ENCODE peak calls at places on chromosomes 7 and 10, in six cellular contexts. One of them, this sample, is unnamed.

GRCh38 chr10:33484787-33485186 is 150.3 kb upstream of the NRP1 start:
- DNase-seq in IMR-90: peak
- DNase-seq in H1: no peak
- DNase-seq in H9: no peak
- DNase-seq in mesenchymal stem cell: peak
- DNase-seq in neuronal stem cell: no peak
- DNase-seq in this sample: peak

GRCh38 chr7:16745645-16746044 is 7.9 kb upstream of the TSPAN13 start:
- DNase-seq in mesenchymal stem cell: no peak
- DNase-seq in H9: no peak
- DNase-seq in H1: no peak
- DNase-seq in IMR-90: no peak
- DNase-seq in neuronal stem cell: no peak
- DNase-seq in this sample: no peak

GRCh38 chr7:140061607-140061930 is 1.2 kb downstream of the PARP12 start:
- DNase-seq in H9: no peak
- DNase-seq in mesenchymal stem cell: peak
- DNase-seq in neuronal stem cell: no peak
- DNase-seq in H1: no peak
- DNase-seq in IMR-90: no peak
- DNase-seq in this sample: no peak

GRCh38 chr10:81873932-81874816 is 820 bp upstream of the NRG3 start:
- DNase-seq in H1: no peak
- DNase-seq in mesenchymal stem cell: peak
- DNase-seq in H9: peak
- DNase-seq in IMR-90: no peak
- DNase-seq in neuronal stem cell: peak
- DNase-seq in this sample: peak

GRCh38 chr10:28788767-28789166 is 111.4 kb downstream of the BAMBI start:
- DNase-seq in IMR-90: no peak
- DNase-seq in H9: no peak
- DNase-seq in neuronal stem cell: no peak
- DNase-seq in H1: no peak
- DNase-seq in mesenchymal stem cell: no peak
- DNase-seq in this sample: no peak

GRCh38 chr10:3987142-3987974 is 202.3 kb upstream of the KLF6 start:
- DNase-seq in neuronal stem cell: no peak
- DNase-seq in H1: no peak
- DNase-seq in IMR-90: peak
- DNase-seq in H9: no peak
- DNase-seq in mesenchymal stem cell: peak
- DNase-seq in this sample: no peak

GRCh38 chr10:105681051-105681450 is 1040.0 kb downstream of the SORCS3 start:
- DNase-seq in mesenchymal stem cell: no peak
- DNase-seq in H1: no peak
- DNase-seq in IMR-90: no peak
- DNase-seq in H9: no peak
- DNase-seq in neuronal stem cell: no peak
- DNase-seq in this sample: no peak

GRCh38 chr10:110430369-110431273 is 67.1 kb upstream of the DUSP5 start:
- DNase-seq in IMR-90: no peak
- DNase-seq in H1: no peak
- DNase-seq in H9: no peak
- DNase-seq in mesenchymal stem cell: no peak
- DNase-seq in neuronal stem cell: no peak
- DNase-seq in this sample: no peak

GRCh38 chr10:18195060-18195799 is 55.0 kb downstream of the CACNB2 start:
- DNase-seq in mesenchymal stem cell: peak
- DNase-seq in neuronal stem cell: no peak
- DNase-seq in H1: no peak
- DNase-seq in H9: no peak
- DNase-seq in IMR-90: peak
- DNase-seq in this sample: no peak

GRCh38 chr7:108561047-108561619 is 8.4 kb downstream of the THAP5 start:
- DNase-seq in H9: no peak
- DNase-seq in mesenchymal stem cell: peak
- DNase-seq in H1: no peak
- DNase-seq in IMR-90: peak
- DNase-seq in neuronal stem cell: no peak
- DNase-seq in this sample: no peak

GRCh38 chr7:66374141-66374540 is 169.0 kb downstream of the TPST1 start:
- DNase-seq in H1: no peak
- DNase-seq in neuronal stem cell: no peak
- DNase-seq in mesenchymal stem cell: no peak
- DNase-seq in IMR-90: peak
- DNase-seq in H9: no peak
- DNase-seq in this sample: no peak

GRCh38 chr10:15759265-15759664 is 39.5 kb upstream of the ITGA8 start:
- DNase-seq in mesenchymal stem cell: no peak
- DNase-seq in IMR-90: no peak
- DNase-seq in neuronal stem cell: no peak
- DNase-seq in H1: no peak
- DNase-seq in H9: no peak
- DNase-seq in this sample: no peak

GRCh38 chr7:130650616-130651015 is 17.9 kb downstream of the COPG2 start:
- DNase-seq in IMR-90: no peak
- DNase-seq in H9: no peak
- DNase-seq in mesenchymal stem cell: peak
- DNase-seq in H1: no peak
- DNase-seq in neuronal stem cell: no peak
- DNase-seq in this sample: no peak

GRCh38 chr7:135793841-135794240 is 45.2 kb upstream of the FAM180A start:
- DNase-seq in neuronal stem cell: no peak
- DNase-seq in IMR-90: no peak
- DNase-seq in H1: no peak
- DNase-seq in H9: no peak
- DNase-seq in mesenchymal stem cell: no peak
- DNase-seq in this sample: no peak
- H2BK120ac ChIP-seq in neuronal stem cell: no peak
- H2BK120ac ChIP-seq in IMR-90: no peak
- H2BK120ac ChIP-seq in H1: no peak
- H2BK120ac ChIP-seq in H9: no peak
- H2BK120ac ChIP-seq in mesenchymal stem cell: no peak
- H2BK120ac ChIP-seq in this sample: no peak

DNA sequence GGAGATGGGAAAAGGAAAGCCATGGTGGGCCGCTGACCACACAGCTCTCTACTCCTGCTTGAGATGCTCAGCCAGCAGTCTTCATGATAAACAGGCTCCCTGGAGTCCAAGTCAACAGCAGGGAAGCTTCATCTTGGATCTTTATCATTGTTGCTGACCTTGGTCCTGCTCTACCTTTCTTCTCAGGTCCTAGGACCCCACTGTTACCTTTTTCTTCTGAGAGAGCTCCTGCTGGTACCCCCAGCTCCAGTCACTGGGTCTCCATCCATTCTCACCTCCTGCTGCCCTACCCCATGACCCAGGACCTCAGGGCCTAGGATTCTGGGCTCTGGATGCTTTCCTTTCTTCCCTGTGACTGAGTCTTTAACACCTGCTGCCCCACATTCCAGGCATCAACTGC is 5.2 kb upstream of the CRTAC1 start:
- DNase-seq in neuronal stem cell: no peak
- DNase-seq in mesenchymal stem cell: no peak
- DNase-seq in H1: no peak
- DNase-seq in H9: no peak
- DNase-seq in IMR-90: no peak
- DNase-seq in this sample: no peak
- H2BK15ac ChIP-seq in neuronal stem cell: no peak
- H2BK15ac ChIP-seq in mesenchymal stem cell: no peak
- H2BK15ac ChIP-seq in H1: no peak
- H2BK15ac ChIP-seq in H9: no peak
- H2BK15ac ChIP-seq in IMR-90: no peak
- H2BK15ac ChIP-seq in this sample: no peak

GRCh38 chr10:112446855-112447691 is at the start of the genes VTI1A and ZDHHC6:
- DNase-seq in H9: peak
- DNase-seq in IMR-90: peak
- DNase-seq in H1: peak
- DNase-seq in neuronal stem cell: peak
- DNase-seq in mesenchymal stem cell: peak
- DNase-seq in this sample: peak
- H2BK120ac ChIP-seq in H9: no peak
- H2BK120ac ChIP-seq in IMR-90: peak
- H2BK120ac ChIP-seq in H1: peak
- H2BK120ac ChIP-seq in neuronal stem cell: no peak
- H2BK120ac ChIP-seq in mesenchymal stem cell: peak
- H2BK120ac ChIP-seq in this sample: no peak

DNA sequence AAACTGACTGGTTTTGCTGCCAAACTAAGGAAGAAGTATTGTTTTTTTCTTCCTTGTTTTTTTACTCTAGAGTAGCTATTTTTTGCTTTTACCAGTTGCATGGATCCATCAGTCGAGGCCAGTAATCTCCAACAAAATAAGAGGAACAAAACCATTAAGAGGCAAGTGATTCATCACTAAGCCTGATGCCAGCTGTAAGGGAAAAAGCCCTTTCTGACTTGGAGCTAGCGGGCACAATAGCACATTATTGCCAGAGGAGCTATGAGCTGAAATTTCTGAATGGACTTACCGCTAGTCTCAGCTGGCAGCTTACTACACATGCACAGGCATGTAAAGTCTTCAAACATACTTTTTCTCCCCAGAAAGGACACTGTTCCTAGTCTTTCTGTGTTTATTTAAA is 41.6 kb upstream of the PTPRZ1 start:
- DNase-seq in neuronal stem cell: no peak
- DNase-seq in H1: no peak
- DNase-seq in H9: no peak
- DNase-seq in IMR-90: no peak
- DNase-seq in mesenchymal stem cell: no peak
- DNase-seq in this sample: no peak
- H2BK15ac ChIP-seq in neuronal stem cell: no peak
- H2BK15ac ChIP-seq in H1: no peak
- H2BK15ac ChIP-seq in H9: no peak
- H2BK15ac ChIP-seq in IMR-90: no peak
- H2BK15ac ChIP-seq in mesenchymal stem cell: no peak
- H2BK15ac ChIP-seq in this sample: no peak

GRCh38 chr7:45985902-45986301 is 64.8 kb upstream of the IGFBP3 start:
- DNase-seq in H1: no peak
- DNase-seq in neuronal stem cell: no peak
- DNase-seq in mesenchymal stem cell: peak
- DNase-seq in H9: no peak
- DNase-seq in IMR-90: peak
- DNase-seq in this sample: peak
- H2BK120ac ChIP-seq in H1: no peak
- H2BK120ac ChIP-seq in neuronal stem cell: no peak
- H2BK120ac ChIP-seq in mesenchymal stem cell: no peak
- H2BK120ac ChIP-seq in H9: no peak
- H2BK120ac ChIP-seq in IMR-90: peak
- H2BK120ac ChIP-seq in this sample: no peak

DNA sequence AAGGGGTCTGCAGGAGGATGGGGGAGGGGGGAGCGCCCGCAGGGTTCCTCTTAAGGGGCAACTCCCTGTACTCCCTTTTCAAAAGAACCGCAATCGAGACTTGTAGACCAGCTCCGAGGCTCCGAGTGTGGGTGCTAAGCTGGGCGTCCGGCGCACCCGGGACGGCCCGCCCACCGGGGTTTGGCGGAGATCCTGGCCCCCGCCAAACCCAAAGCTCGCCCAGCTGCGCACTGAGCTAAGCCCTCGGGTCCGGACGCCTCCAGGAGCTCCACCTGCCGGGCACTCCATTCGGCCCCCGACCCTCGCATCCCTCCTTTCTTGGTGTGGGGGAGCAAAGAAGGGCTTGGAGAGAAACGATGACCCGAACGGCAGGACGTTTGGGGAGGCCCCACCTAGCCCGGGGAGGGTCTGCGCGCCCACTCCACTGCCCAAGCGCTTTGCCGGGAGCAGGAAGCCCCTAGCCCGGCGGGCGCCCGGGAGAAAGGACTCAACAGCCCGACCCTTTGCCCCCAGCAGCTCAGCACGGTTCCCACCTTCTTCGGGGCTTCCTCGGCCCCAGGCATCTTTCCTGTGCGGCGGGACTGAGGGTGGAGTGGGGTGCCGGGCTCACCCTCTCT is 649 bp downstream of the AFAP1L2 start:
- DNase-seq in H9: peak
- DNase-seq in mesenchymal stem cell: peak
- DNase-seq in neuronal stem cell: peak
- DNase-seq in H1: no peak
- DNase-seq in IMR-90: no peak
- DNase-seq in this sample: peak
- H2BK15ac ChIP-seq in H9: no peak
- H2BK15ac ChIP-seq in mesenchymal stem cell: peak
- H2BK15ac ChIP-seq in neuronal stem cell: peak
- H2BK15ac ChIP-seq in H1: no peak
- H2BK15ac ChIP-seq in IMR-90: no peak
- H2BK15ac ChIP-seq in this sample: no peak

GRCh38 chr10:5493698-5494097 is 5.7 kb downstream of the CALML5 start:
- DNase-seq in IMR-90: no peak
- DNase-seq in H1: no peak
- DNase-seq in H9: no peak
- DNase-seq in neuronal stem cell: no peak
- DNase-seq in mesenchymal stem cell: no peak
- DNase-seq in this sample: no peak

GRCh38 chr10:5490698-5491464 is 8.5 kb downstream of the CALML5 start:
- DNase-seq in H1: no peak
- DNase-seq in IMR-90: no peak
- DNase-seq in mesenchymal stem cell: no peak
- DNase-seq in neuronal stem cell: no peak
- DNase-seq in H9: no peak
- DNase-seq in this sample: no peak

GRCh38 chr10:5491477-5491876 is 7.9 kb downstream of the CALML5 start:
- DNase-seq in H9: no peak
- DNase-seq in IMR-90: no peak
- DNase-seq in neuronal stem cell: no peak
- DNase-seq in H1: no peak
- DNase-seq in mesenchymal stem cell: no peak
- DNase-seq in this sample: no peak

GRCh38 chr10:5492929-5493576 is 6.3 kb downstream of the CALML5 start:
- DNase-seq in H1: no peak
- DNase-seq in neuronal stem cell: no peak
- DNase-seq in mesenchymal stem cell: no peak
- DNase-seq in IMR-90: no peak
- DNase-seq in H9: no peak
- DNase-seq in this sample: no peak

DNA sequence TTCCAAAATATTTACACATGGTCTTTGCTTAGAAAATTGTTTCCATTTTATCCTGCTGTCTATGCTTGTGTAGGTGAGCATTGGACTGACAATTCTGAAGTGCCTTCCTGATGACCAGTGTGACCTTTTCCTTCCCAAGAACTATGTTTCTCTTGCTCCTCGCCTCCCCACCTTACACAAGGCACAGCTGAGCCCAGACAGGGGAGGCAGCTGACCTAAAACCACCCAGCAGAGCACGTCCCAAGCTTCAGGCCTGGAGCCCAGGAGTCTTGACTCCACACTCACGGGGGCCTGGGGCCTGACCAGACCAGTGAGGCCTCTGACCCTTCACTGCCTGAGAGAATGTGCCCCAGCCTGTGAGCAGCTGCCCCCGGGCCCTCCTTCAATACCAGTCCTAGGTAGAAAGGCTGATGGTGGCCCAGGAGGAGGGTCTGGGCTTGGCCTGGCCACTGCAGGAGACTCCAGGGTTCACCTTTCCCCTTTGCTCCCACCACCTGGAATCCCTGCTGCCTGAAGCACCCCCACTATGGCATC is 7.0 kb downstream of the CALML5 start:
- DNase-seq in IMR-90: no peak
- DNase-seq in H9: no peak
- DNase-seq in neuronal stem cell: no peak
- DNase-seq in H1: no peak
- DNase-seq in mesenchymal stem cell: no peak
- DNase-seq in this sample: no peak
- H2BK120ac ChIP-seq in IMR-90: no peak
- H2BK120ac ChIP-seq in H9: no peak
- H2BK120ac ChIP-seq in neuronal stem cell: no peak
- H2BK120ac ChIP-seq in H1: no peak
- H2BK120ac ChIP-seq in mesenchymal stem cell: no peak
- H2BK120ac ChIP-seq in this sample: no peak